ENCODE peak calls at places on chromosomes 11 and 22, in six cellular contexts. V is dorsolateral prefrontal cortex, H is psoas muscle, X is B cell, C is GM13977, U is AG10803. P is an unnamed sample.
A peak's percentile ranks its signal among the peaks of the same experiment; 100 is the strongest.

GRCh38 chr11:1586699-1587098 is 1.6 kb upstream of the KRTAP5-1 start:
- DNase-seq in U (no peak), C (no peak), V (no peak), X (no peak), H (no peak), P (no peak)

GRCh38 chr11:32213223-32213622 is 122.3 kb downstream of the RCN1 start:
- DNase-seq in V (no peak), X (no peak), H (no peak), C (no peak), U (peak; percentile 73), P (peak; percentile 22)

GRCh38 chr11:44556735-44557409 is 8.6 kb upstream of the CD82 start:
- DNase-seq in C (peak; percentile 15), X (peak; percentile 13), H (peak; percentile 49), U (peak; percentile 50), V (peak; percentile 62), P (peak; percentile 79)

GRCh38 chr11:69317401-69318092 is 23.6 kb downstream of the MYEOV start:
- DNase-seq in U (peak; percentile 21), H (no peak), V (no peak), X (no peak), C (no peak), P (peak; percentile 42)

GRCh38 chr22:49996532-49997220 is 15.9 kb downstream of the IL17REL start:
- DNase-seq in X (no peak), U (no peak), H (no peak), V (no peak), C (no peak), P (no peak)

GRCh38 chr11:43462359-43462758 is 103.6 kb downstream of the TTC17 start:
- DNase-seq in C (no peak), H (no peak), X (no peak), V (no peak), U (no peak), P (no peak)

GRCh38 chr11:64652586-64653387 is 61.8 kb downstream of the SLC22A12 start:
- DNase-seq in U (peak; percentile 53), V (peak; percentile 69), H (peak; percentile 74), C (peak; percentile 85), X (peak; percentile 77), P (peak; percentile 84)

GRCh38 chr11:27386176-27386575 is 23.2 kb upstream of the CCDC34 start:
- DNase-seq in V (no peak), C (no peak), U (peak; percentile 57), H (no peak), X (no peak), P (no peak)

GRCh38 chr11:112537846-112538330 is 277.2 kb upstream of the PLET1 start:
- DNase-seq in V (no peak), H (no peak), U (no peak), C (no peak), X (no peak), P (no peak)

GRCh38 chr11:102208835-102209234 is 98.6 kb downstream of the YAP1 start:
- DNase-seq in H (no peak), U (no peak), C (no peak), X (no peak), V (no peak), P (no peak)

GRCh38 chr11:121163658-121164308 is 62.7 kb downstream of the TECTA start:
- DNase-seq in H (no peak), V (no peak), C (no peak), U (no peak), X (no peak), P (no peak)

GRCh38 chr22:42500164-42500835 is 19.3 kb downstream of the RRP7A start:
- DNase-seq in C (peak; percentile 99), H (peak; percentile 82), X (peak; percentile 99), V (peak; percentile 70), U (peak; percentile 58), P (peak; percentile 41)

GRCh38 chr22:24992946-24993345 is 40.4 kb downstream of the KIAA1671 start:
- DNase-seq in V (no peak), H (no peak), X (no peak), U (no peak), C (no peak), P (no peak)

GRCh38 chr11:110429614-110430266 is at the start of gene FDX1:
- DNase-seq in C (peak; percentile 87), X (peak; percentile 85), V (peak; percentile 65), H (peak; percentile 84), U (peak; percentile 63), P (peak; percentile 88)

GRCh38 chr11:122463530-122463929 is 192.0 kb upstream of the UBASH3B start:
- DNase-seq in X (no peak), H (no peak), V (no peak), C (no peak), U (no peak), P (no peak)

GRCh38 chr11:122453586-122453985 is 201.9 kb upstream of the UBASH3B start:
- DNase-seq in V (no peak), U (no peak), H (no peak), X (no peak), C (no peak), P (no peak)

DNA sequence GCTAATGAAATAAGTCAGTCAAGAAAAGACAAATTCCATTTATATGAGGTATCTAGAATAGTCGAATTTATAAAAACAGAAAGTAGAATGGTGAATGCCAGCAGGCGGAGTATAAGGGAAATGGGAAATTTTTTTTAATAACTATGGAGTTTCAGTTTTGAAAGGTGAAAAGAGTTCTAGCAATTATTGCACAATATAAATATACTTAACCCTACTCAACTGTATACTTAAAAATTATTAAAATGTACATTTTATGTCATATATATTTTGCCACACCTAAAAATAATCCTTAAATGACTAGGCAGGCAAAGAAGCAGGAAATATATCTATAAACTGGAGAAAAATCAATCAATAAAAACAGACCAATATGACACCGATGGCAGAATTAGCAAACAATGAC is 196.5 kb upstream of the UBASH3B start:
- DNase-seq in V (no peak), X (no peak), H (no peak), C (no peak), U (no peak), P (no peak)
- TF ChIP-seq CTCF in V (no peak), X (no peak), H (no peak), C (no peak), U (no peak), P (no peak)

DNA sequence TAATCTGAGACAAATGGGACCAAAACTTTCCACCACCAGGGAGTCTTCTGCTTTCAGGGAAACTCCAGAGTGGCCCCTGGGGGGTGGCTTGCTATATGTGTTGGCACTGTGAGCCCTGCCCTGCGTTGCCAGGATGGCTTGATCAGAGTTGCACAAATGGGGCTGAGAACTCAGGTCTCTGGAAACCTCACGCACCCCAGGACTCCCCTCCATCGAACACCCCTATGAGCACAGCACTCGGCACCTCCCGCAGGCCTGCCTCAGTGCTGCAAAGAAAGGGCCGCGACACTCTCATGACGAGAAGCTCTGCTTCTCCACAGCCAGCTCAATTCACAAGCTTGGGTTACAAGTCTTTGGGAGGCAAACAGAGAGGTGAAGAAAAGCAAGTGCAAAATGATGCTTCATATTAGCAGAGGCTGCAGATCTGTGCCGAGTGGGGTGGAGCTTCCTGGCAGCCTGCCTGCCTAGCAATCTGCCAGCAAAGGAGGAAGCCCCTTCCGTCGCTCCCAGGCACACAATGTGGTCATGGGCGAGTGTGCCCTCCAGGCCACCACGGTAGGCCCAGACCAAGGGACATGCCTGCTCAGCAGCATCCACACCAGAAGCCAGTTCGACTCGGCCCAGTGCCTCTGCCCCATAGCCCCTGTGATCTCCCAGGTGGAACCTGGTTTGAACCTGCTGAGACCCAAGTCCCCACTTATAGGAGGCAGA is 55.7 kb downstream of the MYH9 start:
- DNase-seq in C (peak; percentile 62), H (peak; percentile 78), V (no peak), X (peak; percentile 65), U (peak; percentile 47), P (peak; percentile 80)
- TF ChIP-seq CTCF in C (no peak), H (no peak), V (no peak), X (no peak), U (peak; percentile 16), P (no peak)

GRCh38 chr22:48515571-48516200 is 1312.0 kb downstream of the BRD1 start:
- DNase-seq in H (no peak), X (no peak), V (no peak), C (no peak), U (no peak), P (no peak)

GRCh38 chr22:48516571-48516970 is 1311.1 kb downstream of the BRD1 start:
- DNase-seq in H (no peak), V (no peak), U (no peak), X (no peak), C (no peak), P (no peak)

GRCh38 chr22:48513929-48514328 is 1313.7 kb downstream of the BRD1 start:
- DNase-seq in H (no peak), C (no peak), X (no peak), V (no peak), U (no peak), P (no peak)

GRCh38 chr22:48520207-48520606 is 1307.5 kb downstream of the BRD1 start:
- DNase-seq in C (no peak), H (no peak), U (no peak), V (no peak), X (no peak), P (no peak)

GRCh38 chr22:48517039-48518030 is 1310.3 kb downstream of the BRD1 start:
- DNase-seq in V (peak; percentile 72), H (no peak), X (no peak), C (no peak), U (no peak), P (no peak)
- TF ChIP-seq CTCF in V (no peak), H (no peak), X (no peak), C (no peak), U (peak; percentile 18), P (peak; percentile 9)

GRCh38 chr22:38444783-38445182 is 10.2 kb downstream of the KCNJ4 start:
- DNase-seq in H (no peak), X (no peak), U (no peak), V (no peak), C (no peak), P (no peak)
- TF ChIP-seq CTCF in H (no peak), X (no peak), U (no peak), V (no peak), C (no peak), P (no peak)

DNA sequence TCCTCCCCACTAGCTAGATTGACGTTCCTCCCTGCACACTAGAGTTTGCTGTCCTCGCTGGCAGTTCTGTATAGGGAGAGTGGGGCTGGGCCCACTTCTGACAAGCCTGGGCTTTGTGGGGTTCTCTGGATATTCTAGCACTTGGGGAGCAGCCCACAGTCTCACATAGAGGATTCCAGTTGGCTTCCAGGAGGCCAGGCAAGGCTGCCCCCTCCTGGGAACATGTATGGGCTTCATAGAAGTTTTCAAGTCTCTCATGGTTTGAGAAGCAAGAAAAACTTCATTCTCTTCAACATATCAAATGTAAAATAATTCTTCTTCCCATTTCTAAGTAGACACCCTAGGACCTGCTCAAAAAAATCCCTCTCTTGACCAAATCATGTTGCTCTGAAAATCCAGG is 87.5 kb downstream of the NAV2 start:
- DNase-seq in U (no peak), V (no peak), C (no peak), H (no peak), X (no peak), P (peak; percentile 30)
- TF ChIP-seq CTCF in U (peak; percentile 43), V (peak; percentile 20), C (no peak), H (no peak), X (no peak), P (peak; percentile 34)